ENCODE peak calls at places on chromosomes 3 and 15, in six cellular contexts. W is AG04450; X is psoas muscle; D is breast epithelium; Y is hepatocyte; H is CD8-positive, alpha-beta T cell. J is an unnamed sample. For H3K9me3, the result is how much of the 10 kb centered on the place peaks cover.

GRCh38 chr15:33028495-33028894 is 166.0 kb downstream of the FMN1 start:
- DNase-seq in W (no peak), X (no peak), D (no peak), Y (no peak), H (no peak), J (no peak)

GRCh38 chr15:91263632-91264477 is 163.8 kb downstream of the SV2B start:
- DNase-seq in W (no peak), X (peak), D (peak), Y (no peak), H (no peak), J (no peak)

GRCh38 chr3:55423888-55424287 is 63.2 kb downstream of the WNT5A start:
- DNase-seq in W (no peak), X (no peak), D (no peak), Y (no peak), H (no peak), J (no peak)

GRCh38 chr3:112973325-112974177 is 1.4 kb downstream of the CD200R1 start:
- DNase-seq in W (no peak), X (no peak), D (no peak), Y (no peak), H (no peak), J (no peak)

GRCh38 chr3:169748670-169749069 is 16.2 kb downstream of the TERC start:
- DNase-seq in W (no peak), X (no peak), D (no peak), Y (no peak), H (no peak), J (no peak)

GRCh38 chr15:83992356-83993031 is 243.1 kb upstream of the GOLGA6L4 start:
- DNase-seq in W (no peak), X (no peak), D (no peak), Y (no peak), H (no peak), J (no peak)

GRCh38 chr3:52055537-52056351 is 627 bp downstream of the DUSP7 start:
- DNase-seq in W (no peak), X (peak), D (no peak), Y (peak), H (peak), J (peak)

GRCh38 chr3:120791958-120792357 is 49.4 kb downstream of the GTF2E1 start:
- DNase-seq in W (peak), X (no peak), D (no peak), Y (peak), H (no peak), J (no peak)

GRCh38 chr3:67015702-67016500 is 17.8 kb downstream of the KBTBD8 start:
- DNase-seq in W (no peak), X (no peak), D (no peak), Y (no peak), H (no peak), J (no peak)

GRCh38 chr3:183918178-183918577 is 33.5 kb upstream of the PARL start:
- DNase-seq in W (no peak), X (no peak), D (no peak), Y (no peak), H (no peak), J (no peak)

GRCh38 chr3:132926098-132926497 is 112.1 kb upstream of the TMEM108 start:
- DNase-seq in W (no peak), X (no peak), D (no peak), Y (no peak), H (no peak), J (no peak)

GRCh38 chr15:55780292-55780691 is 37.3 kb upstream of the PRTG start:
- DNase-seq in W (no peak), X (no peak), D (no peak), Y (no peak), H (no peak), J (no peak)

GRCh38 chr15:70358011-70358819 is 260.5 kb upstream of the TLE3 start:
- DNase-seq in W (no peak), X (no peak), D (peak), Y (no peak), H (no peak), J (no peak)

GRCh38 chr3:56799251-56799882 is 2.4 kb downstream of the ARHGEF3 start:
- DNase-seq in W (no peak), X (no peak), D (no peak), Y (peak), H (no peak), J (no peak)

GRCh38 chr3:142863965-142864924 is 24.6 kb downstream of the PCOLCE2 start:
- DNase-seq in W (no peak), X (no peak), D (no peak), Y (no peak), H (no peak), J (no peak)

GRCh38 chr3:3686907-3687648 is 112.2 kb upstream of the LRRN1 start:
- DNase-seq in W (no peak), X (no peak), D (no peak), Y (no peak), H (no peak), J (no peak)

GRCh38 chr3:126118591-126118990 is 34.7 kb upstream of the SLC41A3 start:
- DNase-seq in W (no peak), X (no peak), D (no peak), Y (no peak), H (no peak), J (no peak)

GRCh38 chr3:46926871-46927717 is 49.5 kb downstream of the CCDC12 start:
- DNase-seq in W (no peak), X (no peak), D (no peak), Y (peak), H (no peak), J (no peak)

GRCh38 chr15:48370460-48370859 is 39.2 kb downstream of the DUT start:
- DNase-seq in W (no peak), X (no peak), D (no peak), Y (no peak), H (no peak), J (no peak)

GRCh38 chr3:129702934-129703712 is 96.6 kb upstream of the PLXND1 start:
- DNase-seq in W (no peak), X (no peak), D (no peak), Y (no peak), H (no peak), J (no peak)

GRCh38 chr3:52299815-52300611 is 12.4 kb downstream of the GLYCTK start:
- DNase-seq in W (no peak), X (no peak), D (no peak), Y (peak), H (no peak), J (no peak)

GRCh38 chr15:39511915-39512260 is 69.0 kb upstream of the THBS1 start:
- DNase-seq in W (peak), X (no peak), D (no peak), Y (no peak), H (no peak), J (no peak)

GRCh38 chr15:94135748-94136147 is 95.6 kb upstream of the MCTP2 start:
- DNase-seq in W (no peak), X (no peak), D (no peak), Y (no peak), H (no peak), J (no peak)

GRCh38 chr3:57890874-57891273 is 117.3 kb upstream of the FLNB start:
- DNase-seq in W (no peak), X (no peak), D (no peak), Y (no peak), H (no peak), J (no peak)

GRCh38 chr15:35850284-35850683 is 304.3 kb upstream of the DPH6 start:
- DNase-seq in W (no peak), X (no peak), D (no peak), Y (no peak), H (no peak), J (no peak)

GRCh38 chr3:179046497-179047353 is 24.9 kb downstream of the ZMAT3 start:
- DNase-seq in W (no peak), X (no peak), D (no peak), Y (no peak), H (no peak), J (no peak)

GRCh38 chr3:185075547-185075946 is 77.3 kb downstream of the C3orf70 start:
- DNase-seq in W (no peak), X (no peak), D (no peak), Y (no peak), H (no peak), J (no peak)

GRCh38 chr15:36370735-36371115 is 208.7 kb upstream of the CDIN1 start:
- DNase-seq in W (no peak), X (no peak), D (no peak), Y (no peak), H (no peak), J (no peak)

DNA sequence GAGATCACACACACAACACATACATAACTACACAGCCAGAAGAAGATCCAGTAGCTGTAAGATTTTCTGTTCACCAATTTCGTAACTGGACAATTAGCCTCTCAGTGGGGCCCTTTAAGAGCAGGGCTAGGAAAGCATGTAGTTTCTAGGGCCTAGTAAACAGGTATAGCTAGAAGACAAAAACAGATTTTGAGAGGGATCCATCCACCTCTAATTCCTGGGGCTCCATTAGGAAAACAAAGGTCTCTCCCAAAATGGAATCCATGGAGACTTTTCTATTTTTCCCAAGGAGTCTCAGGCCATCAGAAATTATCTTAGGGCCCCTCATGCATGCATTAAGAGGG is 10.5 kb downstream of the KIF15 start:
- DNase-seq in W (no peak), X (no peak), D (no peak), Y (no peak), H (no peak), J (no peak)
- H3K9me3 ChIP-seq in W (under half), X (under half), D (under half), Y (under half), H (under half), J (under half)

GRCh38 chr15:22253676-22254408 is 173.5 kb downstream of the OR4M2 start:
- DNase-seq in W (no peak), X (no peak), D (no peak), Y (no peak), H (no peak), J (no peak)

GRCh38 chr15:22258402-22259150 is 178.2 kb downstream of the OR4M2 start:
- DNase-seq in W (no peak), X (no peak), D (no peak), Y (no peak), H (no peak), J (no peak)

GRCh38 chr15:22257047-22257667 is 176.8 kb downstream of the OR4M2 start:
- DNase-seq in W (no peak), X (no peak), D (no peak), Y (no peak), H (no peak), J (no peak)

GRCh38 chr15:22259881-22260421 is 179.6 kb downstream of the OR4M2 start:
- DNase-seq in W (no peak), X (no peak), D (no peak), Y (no peak), H (no peak), J (no peak)

DNA sequence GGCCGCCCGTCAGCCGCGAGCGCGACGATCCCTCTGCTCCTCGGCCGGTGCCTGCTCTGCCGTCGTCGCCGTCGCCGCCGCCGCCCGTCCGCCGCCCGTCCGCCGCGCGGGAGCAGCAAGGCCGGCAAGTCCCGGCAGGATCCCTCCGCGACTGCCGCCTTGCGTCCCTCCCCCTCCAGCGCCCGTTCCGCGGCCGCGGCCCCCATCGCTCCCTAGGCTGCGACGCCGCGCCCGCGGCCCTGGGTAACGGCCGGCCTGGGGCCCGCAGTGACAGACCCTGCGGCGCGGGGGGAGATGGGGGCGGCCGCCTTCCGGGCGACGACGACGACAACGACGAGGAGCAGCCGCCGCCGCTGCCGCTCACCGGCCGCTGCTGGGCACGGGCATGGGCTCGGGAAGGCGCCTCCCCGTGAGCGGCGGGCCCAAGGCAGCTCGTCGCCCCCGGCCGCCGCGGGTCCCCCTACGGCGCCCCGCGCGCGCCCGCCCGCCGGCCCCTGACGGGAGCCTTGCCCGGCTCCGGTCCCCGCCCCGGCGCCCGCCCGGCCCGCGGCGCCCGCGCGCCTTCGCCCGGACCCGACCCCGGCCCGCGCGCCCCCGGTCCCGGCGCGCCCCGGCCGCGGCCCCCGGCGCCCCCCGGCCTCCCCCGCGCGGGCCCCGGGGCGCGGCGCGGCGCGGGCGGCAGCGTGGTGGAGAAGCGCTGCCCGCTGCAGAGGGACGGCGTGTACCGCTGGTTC is 177.5 kb downstream of the OR4M2 start:
- DNase-seq in W (no peak), X (no peak), D (no peak), Y (no peak), H (no peak), J (no peak)
- H3K9me3 ChIP-seq in W (half or more), X (under half), D (under half), Y (under half), H (under half), J (under half)

DNA sequence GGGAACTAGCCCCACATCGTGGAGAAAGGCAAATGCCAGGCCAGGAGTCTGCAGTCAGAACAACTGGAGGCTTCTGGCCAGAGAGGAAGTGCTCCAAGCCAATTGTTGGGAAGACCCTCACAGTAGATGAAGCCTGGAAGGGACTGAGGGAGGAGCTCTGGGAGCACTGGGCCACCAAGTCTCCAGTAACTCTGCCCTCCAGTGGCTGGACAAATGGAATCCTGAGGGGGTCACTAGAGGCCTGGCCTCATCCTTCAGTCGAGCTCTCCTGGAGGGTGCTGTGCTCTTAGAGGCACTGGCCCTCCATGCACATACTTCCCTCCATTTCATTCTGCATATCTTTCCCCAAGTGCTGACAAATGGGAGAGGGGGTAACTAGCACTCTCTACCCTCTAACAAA is 103.0 kb downstream of the MYLK start:
- DNase-seq in W (no peak), X (no peak), D (no peak), Y (no peak), H (no peak), J (no peak)
- H3K9me3 ChIP-seq in W (under half), X (under half), D (under half), Y (under half), H (under half), J (under half)

GRCh38 chr3:127489357-127489756 is 101.2 kb downstream of the TPRA1 start:
- DNase-seq in W (no peak), X (no peak), D (no peak), Y (no peak), H (no peak), J (no peak)

GRCh38 chr3:127491909-127492308 is 98.6 kb downstream of the TPRA1 start:
- DNase-seq in W (no peak), X (no peak), D (no peak), Y (no peak), H (no peak), J (no peak)

GRCh38 chr3:127490271-127491023 is 100.1 kb downstream of the TPRA1 start:
- DNase-seq in W (no peak), X (no peak), D (no peak), Y (no peak), H (no peak), J (no peak)

GRCh38 chr3:127492426-127492825 is 98.1 kb downstream of the TPRA1 start:
- DNase-seq in W (no peak), X (no peak), D (no peak), Y (no peak), H (no peak), J (no peak)

DNA sequence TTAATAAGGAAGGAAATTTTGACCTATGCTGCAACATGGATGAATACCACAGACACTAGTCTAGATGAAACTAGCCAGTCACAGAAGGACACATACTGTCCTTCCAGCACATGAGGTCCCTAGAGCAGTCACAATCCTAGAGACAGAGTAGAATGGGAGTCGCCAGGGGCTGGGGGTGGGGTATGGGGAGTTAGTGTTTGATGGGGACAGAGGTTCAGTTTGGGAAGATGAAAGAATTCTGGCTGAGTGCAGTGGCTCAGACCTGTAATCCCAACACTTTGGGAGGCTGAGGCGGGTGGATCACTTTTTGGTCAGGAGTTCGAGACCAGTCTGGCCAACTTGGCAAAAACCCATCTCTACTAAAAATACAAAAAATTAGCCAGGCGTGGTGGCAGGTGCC is 99.2 kb downstream of the TPRA1 start:
- DNase-seq in W (no peak), X (no peak), D (no peak), Y (no peak), H (no peak), J (no peak)
- H3K9me3 ChIP-seq in W (under half), X (under half), D (under half), Y (under half), H (under half), J (under half)

DNA sequence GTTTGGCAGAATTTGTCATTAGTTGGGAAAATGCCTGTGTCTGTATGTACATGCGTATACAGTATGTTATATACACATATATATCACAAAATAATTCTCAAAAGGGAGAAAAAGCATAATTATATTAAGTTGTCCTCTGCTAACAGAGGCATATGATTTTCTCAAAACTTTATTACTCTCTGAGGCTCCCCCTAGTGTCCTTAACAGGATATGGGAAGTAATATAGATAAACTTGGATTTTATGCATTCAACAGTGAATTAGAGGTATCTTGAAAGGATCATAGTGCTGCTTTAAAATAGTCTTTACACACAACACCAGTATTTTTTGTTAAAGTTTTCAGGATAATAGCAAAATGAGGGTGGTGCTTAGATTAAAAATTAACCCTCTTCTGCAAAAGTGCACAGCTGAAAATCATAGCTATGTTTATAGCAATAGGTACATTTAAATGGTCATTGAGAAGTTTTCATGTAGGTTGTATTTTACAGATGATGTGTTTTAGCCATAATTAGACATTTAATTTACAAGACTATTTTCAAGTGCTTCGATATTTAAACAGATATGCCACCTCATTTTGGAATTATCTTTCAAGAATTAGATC is 454.0 kb upstream of the ROBO2 start:
- DNase-seq in W (no peak), X (no peak), D (no peak), Y (peak), H (no peak), J (no peak)
- H3K9me3 ChIP-seq in W (under half), X (under half), D (under half), Y (under half), H (under half), J (under half)

GRCh38 chr15:99943466-99943865 is 210.2 kb upstream of the LYSMD4 start:
- DNase-seq in W (no peak), X (no peak), D (no peak), Y (no peak), H (no peak), J (no peak)
- H3K9me3 ChIP-seq in W (under half), X (under half), D (under half), Y (under half), H (under half), J (under half)

GRCh38 chr3:9820543-9820942 is 10.5 kb downstream of the TTLL3 start:
- DNase-seq in W (no peak), X (no peak), D (no peak), Y (no peak), H (no peak), J (no peak)

GRCh38 chr3:9818666-9819335 is 8.7 kb downstream of the TTLL3 start:
- DNase-seq in W (no peak), X (no peak), D (no peak), Y (no peak), H (no peak), J (no peak)

GRCh38 chr3:9825461-9826040 is 15.5 kb downstream of the TTLL3 start:
- DNase-seq in W (no peak), X (no peak), D (no peak), Y (no peak), H (no peak), J (no peak)

GRCh38 chr3:9817437-9817836 is 7.4 kb downstream of the TTLL3 start:
- DNase-seq in W (no peak), X (no peak), D (no peak), Y (no peak), H (no peak), J (no peak)

GRCh38 chr3:9820944-9821343 is 10.9 kb downstream of the TTLL3 start:
- DNase-seq in W (no peak), X (no peak), D (no peak), Y (no peak), H (no peak), J (no peak)
- H3K9me3 ChIP-seq in W (under half), X (under half), D (under half), Y (under half), H (under half), J (under half)

GRCh38 chr15:27361418-27361817 is 390.4 kb downstream of the GABRG3 start:
- DNase-seq in W (no peak), X (no peak), D (no peak), Y (no peak), H (no peak), J (no peak)
- H3K9me3 ChIP-seq in W (under half), X (under half), D (under half), Y (under half), H (under half), J (under half)